ENCODE peak calls at places on chromosomes 16 and 17, in seven cellular contexts. Z is NCI-H1436; Y is nucleus accumbens; L is stimulated activated CD4-positive, alpha-beta T cell treated with anti-CD3 and anti-CD28 coated beads, Interleukin-4, amount 100 ng/mL, for 4 hours; X is kidney tubule cell; J is psoas muscle; K is fibroblast of mammary gland. M is an unnamed sample.

GRCh38 chr17:67027031-67027628 is 17.2 kb upstream of the CACNG1 start:
- DNase-seq in Z (no peak), Y (no peak), L (no peak), X (peak), J (no peak), K (peak), M (no peak)

GRCh38 chr17:8918811-8919210 is 46.7 kb downstream of the PIK3R5 start:
- DNase-seq in Z (no peak), Y (no peak), L (no peak), X (no peak), J (no peak), K (peak), M (no peak)

GRCh38 chr16:57999971-58000705 is at the start of gene ZNF319:
- DNase-seq in Z (no peak), Y (no peak), L (no peak), X (peak), J (no peak), K (no peak), M (no peak)

GRCh38 chr16:62077998-62078397 is 41.8 kb upstream of the CDH8 start:
- DNase-seq in Z (no peak), Y (no peak), L (no peak), X (no peak), J (no peak), K (no peak), M (no peak)

GRCh38 chr17:67624886-67625656 is 92.7 kb upstream of the NOL11 start:
- DNase-seq in Z (peak), Y (no peak), L (no peak), X (no peak), J (no peak), K (no peak), M (no peak)

GRCh38 chr17:75228305-75228704 is 22.8 kb downstream of the NUP85 start:
- DNase-seq in Z (no peak), Y (no peak), L (no peak), X (no peak), J (no peak), K (no peak), M (peak)

GRCh38 chr17:69326302-69327059 is 452 bp downstream of the ABCA5 start:
- DNase-seq in Z (no peak), Y (no peak), L (no peak), X (peak), J (no peak), K (peak), M (no peak)

GRCh38 chr17:56393156-56393555 is 200.3 kb upstream of the NOG start:
- DNase-seq in Z (no peak), Y (no peak), L (no peak), X (no peak), J (no peak), K (no peak), M (no peak)

GRCh38 chr17:43134774-43135453 is 9.8 kb upstream of the BRCA1 start:
- DNase-seq in Z (no peak), Y (no peak), L (no peak), X (no peak), J (no peak), K (no peak), M (no peak)

GRCh38 chr17:38539386-38539785 is 66.4 kb downstream of the SRCIN1 start:
- DNase-seq in Z (peak), Y (no peak), L (no peak), X (no peak), J (no peak), K (no peak), M (no peak)

GRCh38 chr17:41680426-41681040 is 8.2 kb upstream of the EIF1 start:
- DNase-seq in Z (no peak), Y (no peak), L (no peak), X (no peak), J (no peak), K (no peak), M (no peak)